ENCODE peak calls at places on chromosomes 5 and 9, in four cellular contexts. U is heart right ventricle, K is ovary, C is right atrium auricular region. T is an unnamed sample.

GRCh38 chr5:66757219-66757833 is 161.1 kb downstream of the MAST4 start:
- DNase-seq in U (peak; percentile 54), K (peak; percentile 71), C (peak; percentile 69), T (no peak)

GRCh38 chr9:115362101-115362500 is 244.1 kb upstream of the TNC start:
- DNase-seq in U (no peak), K (no peak), C (no peak), T (no peak)

GRCh38 chr5:158154226-158155005 is 295.5 kb upstream of the CLINT1 start:
- DNase-seq in U (peak; percentile 59), K (no peak), C (peak; percentile 79), T (no peak)

GRCh38 chr5:177098103-177098771 is 11.5 kb downstream of the FGFR4 start:
- DNase-seq in U (no peak), K (peak; percentile 64), C (no peak), T (peak; percentile 62)

GRCh38 chr5:118597448-118597847 is 390.9 kb downstream of the DTWD2 start:
- DNase-seq in U (no peak), K (no peak), C (no peak), T (no peak)

GRCh38 chr9:115141612-115142011 is 23.7 kb upstream of the TNC start:
- DNase-seq in U (no peak), K (no peak), C (no peak), T (no peak)

GRCh38 chr9:115525438-115526058 is 407.6 kb upstream of the TNC start:
- DNase-seq in U (no peak), K (no peak), C (no peak), T (no peak)

GRCh38 chr9:105865315-105865714 is 171.0 kb downstream of the TMEM38B start:
- DNase-seq in U (no peak), K (no peak), C (no peak), T (no peak)

GRCh38 chr5:72363146-72363802 is 43.1 kb downstream of the PTCD2 start:
- DNase-seq in U (no peak), K (no peak), C (no peak), T (no peak)

GRCh38 chr5:161284445-161284844 is 262.1 kb downstream of the GABRB2 start:
- DNase-seq in U (no peak), K (no peak), C (no peak), T (no peak)

GRCh38 chr5:138180841-138181240 is 1.9 kb downstream of the KIF20A start:
- DNase-seq in U (no peak), K (no peak), C (no peak), T (no peak)
- H3K4me3 ChIP-seq in U (no peak overlapping the region), K (no peak overlapping the region), C (no peak overlapping the region), T (no peak overlapping the region)

DNA sequence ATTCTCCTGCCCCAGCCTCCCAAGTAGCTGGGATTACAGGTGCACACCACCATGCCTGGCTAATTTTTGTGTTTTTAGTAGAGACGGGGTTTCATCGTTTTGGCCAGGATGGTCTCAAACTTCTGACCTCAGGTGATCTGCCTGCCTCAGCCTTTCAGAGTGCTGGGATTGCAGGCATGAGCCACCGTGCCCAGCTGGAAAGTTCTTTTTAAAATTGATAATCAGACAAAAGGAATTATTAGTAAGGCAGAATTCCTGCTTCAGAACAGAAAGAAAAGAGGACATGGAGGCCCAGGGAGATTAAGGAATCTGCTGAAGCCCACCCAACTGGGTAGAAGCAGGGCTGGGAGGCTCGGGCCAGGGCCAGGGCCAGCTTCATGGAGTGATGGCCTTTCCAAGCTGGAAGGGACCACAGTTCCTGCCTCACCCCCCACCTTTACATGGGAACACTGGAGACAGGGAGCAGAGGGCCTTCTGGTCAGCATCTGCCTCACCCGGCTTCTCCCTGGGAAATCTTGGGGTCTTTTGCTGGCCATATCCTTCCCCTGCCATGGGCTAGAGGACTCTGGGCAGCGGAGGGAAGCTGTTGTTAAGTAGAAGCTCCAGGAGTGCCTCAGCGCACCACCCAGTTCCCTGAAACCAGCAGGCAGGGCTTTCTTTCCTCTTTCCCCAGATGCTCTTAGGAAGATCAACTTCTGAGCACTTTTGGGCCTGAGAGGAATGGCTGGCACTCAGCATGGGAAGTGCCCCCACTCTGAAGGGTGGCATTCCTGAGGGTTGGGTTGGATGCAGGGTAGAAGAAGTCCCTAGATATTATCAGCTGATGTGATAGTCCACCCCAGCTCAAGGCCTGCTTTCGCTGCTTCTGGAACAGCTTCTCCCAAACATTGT is 70.1 kb downstream of the RGS3 start:
- DNase-seq in U (no peak), K (no peak), C (no peak), T (no peak)
- H3K36me3 ChIP-seq in U (peaks cover 89% of the 10 kb centered on the region), K (no peaks in the 10 kb centered on the region), C (peaks cover 42% of the 10 kb centered on the region), T (no peaks in the 10 kb centered on the region)

GRCh38 chr5:154191467-154192261 is 1.1 kb downstream of the GALNT10 start:
- DNase-seq in U (no peak), K (no peak), C (no peak), T (no peak)
- H3K4me3 ChIP-seq in U (peak overlapping the region; percentile 84), K (peak overlapping the region; percentile 96), C (peak overlapping the region; percentile 77), T (no peak overlapping the region)

DNA sequence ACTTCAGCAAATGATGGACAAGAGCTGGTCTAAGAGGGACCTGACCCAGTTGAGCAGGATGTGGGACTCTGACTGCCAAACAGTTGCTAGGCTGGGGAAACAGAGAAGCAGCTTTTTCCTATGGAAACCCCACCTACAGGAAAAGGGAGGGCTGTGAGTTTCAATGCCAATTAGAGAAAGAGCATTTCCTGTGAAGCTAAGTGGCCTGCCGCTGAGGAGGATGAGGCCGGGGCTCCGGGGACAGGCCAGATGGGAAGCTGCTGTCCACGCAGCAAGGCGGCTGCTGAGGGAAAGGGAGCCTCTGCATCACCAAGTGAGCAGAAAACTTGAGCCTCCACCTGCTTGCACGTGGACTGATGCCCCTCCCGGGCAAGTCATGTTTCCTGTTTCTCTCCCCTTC is at the start of gene PCDH12:
- DNase-seq in U (peak; percentile 83), K (no peak), C (peak; percentile 70), T (peak; percentile 54)
- H3K36me3 ChIP-seq in U (no peaks in the 10 kb centered on the region), K (no peaks in the 10 kb centered on the region), C (no peaks in the 10 kb centered on the region), T (no peaks in the 10 kb centered on the region)

T was measured in H7.